ENCODE peak calls at places on chromosomes 16 and 17, in nine cellular contexts. C is GM23248, D is OCI-LY7, H is GM23338, M is HCT116, Z is neural progenitor cell, T is PC-3, R is hepatocyte, X is SK-N-SH. K is an unnamed sample.

GRCh38 chr17:80034977-80035686 is 540 bp downstream of the TBC1D16 start:
- DNase-seq in H (peak), M (no peak), C (peak), X (no peak), T (peak), Z (peak), D (no peak), R (peak), K (no peak)

GRCh38 chr16:23572394-23572793 is 14.9 kb downstream of the UBFD1 start:
- DNase-seq in D (no peak), H (no peak), Z (no peak), X (no peak), T (no peak), C (no peak), R (no peak), M (no peak), K (no peak)

GRCh38 chr16:1152651-1153259 is at the start of gene CACNA1H:
- DNase-seq in Z (peak), M (no peak), H (peak), C (peak), D (no peak), R (peak), T (no peak), X (peak), K (no peak)

GRCh38 chr17:57109393-57110151 is 24.5 kb downstream of the AKAP1 start:
- DNase-seq in D (no peak), C (no peak), R (no peak), M (no peak), X (no peak), T (no peak), H (peak), Z (peak), K (no peak)

GRCh38 chr16:72961863-72962262 is 86.1 kb downstream of the ZFHX3 start:
- DNase-seq in M (no peak), C (no peak), H (peak), X (no peak), D (no peak), R (no peak), Z (no peak), T (no peak), K (no peak)

GRCh38 chr16:19507882-19508281 is 14.0 kb downstream of the GDE1 start:
- DNase-seq in R (no peak), C (no peak), H (no peak), M (no peak), Z (no peak), D (no peak), T (peak), X (no peak), K (no peak)

GRCh38 chr17:65628637-65629036 is 67.2 kb upstream of the AXIN2 start:
- DNase-seq in H (no peak), M (no peak), R (no peak), Z (no peak), X (no peak), T (no peak), C (no peak), D (no peak), K (no peak)

GRCh38 chr17:29369831-29370735 is 20.1 kb upstream of the TAOK1 start:
- DNase-seq in X (peak), Z (peak), H (peak), D (peak), C (peak), T (peak), M (peak), R (peak), K (peak)

GRCh38 chr17:27633312-27634025 is 2.5 kb downstream of the LGALS9 start:
- DNase-seq in D (no peak), Z (no peak), R (no peak), X (no peak), T (no peak), C (no peak), H (no peak), M (no peak), K (no peak)

GRCh38 chr16:67000384-67001158 is 12.2 kb downstream of the CES4A start:
- DNase-seq in T (peak), H (peak), C (peak), Z (peak), D (peak), X (peak), R (peak), M (no peak), K (no peak)

GRCh38 chr17:78901806-78902205 is 1.2 kb downstream of the CEP295NL start:
- DNase-seq in D (no peak), Z (no peak), T (no peak), C (no peak), R (no peak), H (no peak), X (no peak), M (no peak), K (no peak)

GRCh38 chr17:78904371-78904770 is 1.4 kb upstream of the CEP295NL start:
- DNase-seq in H (no peak), Z (no peak), M (no peak), R (no peak), D (no peak), C (no peak), T (no peak), X (no peak), K (no peak)

GRCh38 chr17:78905111-78905510 is 2.1 kb upstream of the CEP295NL start:
- DNase-seq in X (no peak), R (no peak), Z (no peak), H (no peak), C (no peak), M (no peak), D (no peak), T (no peak), K (no peak)

GRCh38 chr17:78900816-78901215 is 2.2 kb downstream of the CEP295NL start:
- DNase-seq in R (no peak), H (no peak), Z (no peak), T (no peak), X (no peak), D (no peak), M (no peak), C (no peak), K (no peak)

DNA sequence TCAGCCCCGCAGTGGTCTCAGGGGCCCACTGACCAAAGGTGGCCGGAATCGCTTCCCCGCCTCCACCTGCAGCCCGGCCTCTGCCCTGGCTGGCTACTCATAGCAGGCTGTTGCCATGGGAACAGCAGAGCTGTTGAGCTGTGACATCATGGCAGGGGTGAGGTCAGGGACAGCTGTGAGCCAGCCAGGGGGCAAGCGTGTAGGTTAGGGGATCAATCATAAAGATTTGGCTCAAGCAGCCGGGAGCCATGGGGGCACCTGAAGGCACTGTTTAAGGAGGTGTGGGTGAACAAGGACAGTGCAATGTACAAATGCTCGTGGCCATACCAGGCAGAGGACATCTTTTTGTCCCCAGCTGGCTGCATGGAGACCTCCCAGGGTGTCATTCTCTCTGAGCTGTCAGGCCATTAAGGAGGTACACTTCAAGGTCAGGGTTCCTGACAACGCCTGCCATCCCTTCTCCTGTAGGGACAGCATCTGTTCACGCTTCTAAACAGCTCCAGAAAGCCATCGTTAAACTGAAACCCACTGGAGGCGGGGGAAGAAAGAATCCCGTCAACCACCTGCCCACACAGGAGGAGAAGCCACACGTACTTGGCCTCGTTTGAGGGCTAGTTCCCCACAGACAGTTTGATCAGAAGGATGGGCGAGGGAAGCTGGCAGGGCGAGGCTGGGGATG is at the start of gene CEP295NL:
- DNase-seq in Z (peak), H (peak), M (no peak), T (no peak), D (no peak), R (peak), C (peak), X (peak), K (no peak)
- TF ChIP-seq EZH2phosphoT487 in Z (no peak), H (no peak), M (no peak), T (no peak), D (no peak), R (no peak), C (no peak), X (no peak), K (no peak)

GRCh38 chr16:78579020-78579419 is 479.6 kb downstream of the WWOX start:
- DNase-seq in R (no peak), M (no peak), D (no peak), H (no peak), T (no peak), C (no peak), Z (no peak), X (no peak), K (no peak)

GRCh38 chr16:78589331-78589730 is 489.9 kb downstream of the WWOX start:
- DNase-seq in C (no peak), R (no peak), X (no peak), M (no peak), T (no peak), H (no peak), D (no peak), Z (no peak), K (no peak)

GRCh38 chr16:78584991-78585390 is 485.5 kb downstream of the WWOX start:
- DNase-seq in R (no peak), D (no peak), H (no peak), Z (no peak), T (no peak), M (no peak), X (no peak), C (no peak), K (no peak)

GRCh38 chr16:78584213-78584860 is 484.9 kb downstream of the WWOX start:
- DNase-seq in C (no peak), T (no peak), Z (no peak), D (no peak), X (no peak), M (no peak), R (no peak), H (no peak), K (no peak)
- TF ChIP-seq EZH2phosphoT487 in C (no peak), T (no peak), Z (no peak), D (no peak), X (no peak), M (no peak), R (no peak), H (no peak), K (no peak)

GRCh38 chr17:74407384-74407783 is 24.5 kb upstream of the GPRC5C start:
- DNase-seq in C (no peak), T (no peak), Z (no peak), D (no peak), X (no peak), R (no peak), M (no peak), H (no peak), K (no peak)

GRCh38 chr17:74404802-74405201 is 27.1 kb upstream of the GPRC5C start:
- DNase-seq in H (no peak), M (no peak), D (no peak), R (no peak), C (no peak), Z (no peak), T (peak), X (no peak), K (no peak)

GRCh38 chr17:74410001-74410443 is 21.9 kb upstream of the GPRC5C start:
- DNase-seq in H (no peak), Z (no peak), C (no peak), R (no peak), D (peak), T (no peak), X (no peak), M (no peak), K (no peak)

GRCh38 chr17:74408830-74409229 is 23.1 kb upstream of the GPRC5C start:
- DNase-seq in X (no peak), D (no peak), M (no peak), C (no peak), T (no peak), R (no peak), Z (no peak), H (no peak), K (no peak)

GRCh38 chr17:74408262-74408661 is 23.6 kb upstream of the GPRC5C start:
- DNase-seq in C (peak), H (no peak), T (peak), D (peak), R (peak), Z (no peak), X (no peak), M (no peak), K (no peak)
- TF ChIP-seq EZH2phosphoT487 in C (no peak), H (no peak), T (no peak), D (no peak), R (no peak), Z (no peak), X (no peak), M (no peak), K (no peak)

GRCh38 chr17:77420476-77420803 is 279.7 kb downstream of the SEC14L1 start:
- DNase-seq in X (peak), C (no peak), D (no peak), T (no peak), M (no peak), R (no peak), H (no peak), Z (no peak), K (no peak)

GRCh38 chr17:77420804-77421634 is 280.2 kb downstream of the SEC14L1 start:
- DNase-seq in T (no peak), M (no peak), Z (peak), H (peak), X (peak), D (peak), R (peak), C (peak), K (no peak)

GRCh38 chr17:77421635-77421982 is 280.8 kb downstream of the SEC14L1 start:
- DNase-seq in X (no peak), M (no peak), R (no peak), Z (no peak), H (no peak), C (no peak), T (no peak), D (no peak), K (no peak)

GRCh38 chr17:77423589-77424451 is 283.1 kb downstream of the SEC14L1 start:
- DNase-seq in R (peak), H (no peak), M (no peak), T (peak), D (no peak), Z (no peak), C (peak), X (peak), K (no peak)

GRCh38 chr17:77422104-77422782 is 281.5 kb downstream of the SEC14L1 start:
- DNase-seq in M (no peak), R (no peak), H (no peak), C (no peak), D (no peak), X (no peak), T (peak), Z (no peak), K (no peak)
- TF ChIP-seq EZH2phosphoT487 in M (no peak), R (no peak), H (no peak), C (no peak), D (no peak), X (no peak), T (no peak), Z (no peak), K (no peak)

GRCh38 chr17:81514485-81514734 is 1.8 kb upstream of the ACTG1 start:
- DNase-seq in Z (no peak), H (no peak), X (no peak), T (no peak), D (no peak), R (no peak), M (no peak), C (no peak), K (no peak)

GRCh38 chr17:81513669-81514484 is 1.3 kb upstream of the ACTG1 start:
- DNase-seq in Z (peak), T (peak), C (peak), H (peak), M (no peak), R (peak), X (no peak), D (peak), K (peak)

GRCh38 chr17:81515530-81516041 is 3.0 kb upstream of the ACTG1 start:
- DNase-seq in D (no peak), Z (no peak), H (no peak), T (no peak), C (no peak), M (no peak), R (no peak), X (peak), K (peak)

GRCh38 chr17:81516439-81516838 is 3.8 kb upstream of the ACTG1 start:
- DNase-seq in M (no peak), T (no peak), D (no peak), R (no peak), X (no peak), Z (no peak), H (no peak), C (no peak), K (peak)

DNA sequence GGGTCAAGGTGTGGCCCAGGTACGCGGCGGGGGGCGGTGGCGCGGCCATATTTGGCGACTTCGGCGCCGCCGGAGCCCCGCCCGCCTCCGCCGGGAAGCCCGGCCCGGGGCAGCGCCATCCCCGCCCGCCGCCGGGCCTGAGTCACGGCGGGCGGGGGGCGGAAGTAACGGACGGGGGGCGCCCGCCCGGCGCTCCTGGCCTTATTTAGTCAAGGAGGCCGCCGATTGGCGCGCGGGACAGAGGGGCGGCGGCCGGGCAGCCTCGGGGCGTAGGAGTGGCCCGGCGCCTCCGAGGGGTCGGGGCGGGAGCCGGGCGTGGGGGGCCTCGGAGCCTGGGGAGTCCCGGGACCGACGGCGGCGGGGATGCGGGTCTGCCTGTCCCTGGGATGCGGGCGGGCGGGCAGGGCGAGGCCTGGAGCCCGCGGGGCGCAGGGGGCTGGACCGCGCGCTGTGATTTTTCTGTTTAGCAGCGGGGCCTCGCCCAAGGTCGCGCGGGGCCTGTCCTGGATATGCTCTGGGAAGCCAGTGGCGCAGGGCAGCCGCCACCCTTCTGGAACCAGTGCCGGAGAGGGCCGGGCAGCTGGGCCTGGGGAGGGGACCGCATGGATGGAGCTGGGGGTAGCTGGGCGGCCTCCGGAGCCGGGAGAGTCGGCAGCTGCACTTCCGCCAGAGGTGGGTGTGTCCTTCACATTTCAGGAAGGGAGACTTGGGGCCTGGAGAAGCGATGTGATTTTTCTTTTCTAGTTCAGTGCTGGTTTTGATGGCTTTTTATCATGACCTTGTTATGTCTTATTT is 2.3 kb upstream of the ACTG1 start:
- DNase-seq in H (peak), X (peak), Z (peak), C (peak), R (peak), D (peak), M (peak), T (peak), K (peak)
- TF ChIP-seq EZH2phosphoT487 in H (no peak), X (no peak), Z (no peak), C (no peak), R (no peak), D (no peak), M (no peak), T (no peak), K (no peak)

DNA sequence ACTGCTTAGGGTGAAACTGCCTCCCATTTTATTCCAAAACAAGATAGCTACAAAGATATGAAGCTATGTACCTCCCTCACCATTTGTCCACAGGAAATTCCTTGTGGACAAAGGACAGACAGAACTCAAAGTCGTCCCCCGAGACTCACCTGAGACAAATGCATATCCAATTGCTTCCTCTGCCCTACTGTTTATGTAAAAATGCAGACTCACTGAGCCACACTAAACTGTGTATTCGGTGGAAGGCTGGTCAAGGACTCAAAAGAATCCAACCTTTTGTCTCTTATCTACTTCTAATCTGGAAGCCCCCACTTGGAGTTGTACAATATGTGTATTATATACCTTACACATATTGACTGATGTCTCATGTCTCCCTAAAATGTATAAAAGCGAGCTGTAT is 288.0 kb upstream of the ERCC4 start:
- DNase-seq in X (no peak), H (no peak), M (no peak), Z (no peak), D (no peak), R (no peak), C (no peak), T (no peak), K (no peak)
- TF ChIP-seq EZH2phosphoT487 in X (no peak), H (no peak), M (no peak), Z (no peak), D (no peak), R (no peak), C (no peak), T (no peak), K (no peak)

DNA sequence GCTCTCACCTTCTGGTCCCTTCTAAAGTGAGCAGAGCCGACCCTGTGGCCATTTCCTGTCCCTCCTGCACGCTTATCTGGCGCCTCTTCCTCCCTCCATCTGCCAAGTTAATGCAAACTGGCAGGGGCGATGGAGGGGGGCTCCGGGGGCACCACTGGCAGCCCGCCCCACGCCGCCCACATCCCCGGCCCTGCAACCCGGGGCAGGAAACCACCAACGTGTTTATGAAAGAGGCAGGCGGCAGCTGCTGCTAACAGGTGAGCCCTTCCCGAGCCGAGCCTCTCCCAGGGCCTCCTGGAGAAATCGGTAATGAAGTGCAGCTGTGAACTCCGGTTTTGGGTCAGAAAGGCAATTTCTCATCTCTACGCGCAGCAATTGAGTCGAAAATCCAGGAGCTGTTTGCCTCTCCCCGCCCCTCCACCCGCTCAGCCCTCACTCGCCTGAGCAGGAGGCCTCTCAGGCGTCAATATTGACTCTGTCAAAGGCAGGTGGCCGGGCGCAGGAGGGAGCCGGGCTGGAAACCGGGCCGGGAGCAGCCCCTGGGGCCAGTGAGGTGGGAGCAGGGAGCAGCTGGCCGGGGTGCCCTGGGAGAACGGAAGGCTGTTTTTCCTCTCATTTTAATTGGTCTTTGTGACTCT is 164.4 kb upstream of the GSE1 start:
- DNase-seq in X (peak), H (no peak), Z (no peak), T (no peak), R (peak), C (no peak), D (peak), M (no peak), K (peak)
- TF ChIP-seq EZH2phosphoT487 in X (no peak), H (no peak), Z (no peak), T (no peak), R (no peak), C (no peak), D (no peak), M (no peak), K (no peak)

GRCh38 chr17:74151551-74152315 is 51.7 kb upstream of the RPL38 start:
- DNase-seq in T (no peak), H (no peak), M (no peak), D (no peak), R (no peak), X (no peak), C (no peak), Z (no peak), K (no peak)

GRCh38 chr17:74150428-74151025 is 53.0 kb upstream of the RPL38 start:
- DNase-seq in T (no peak), Z (no peak), R (no peak), X (no peak), H (no peak), C (no peak), M (no peak), D (no peak), K (no peak)

GRCh38 chr17:74153456-74153810 is 50.0 kb upstream of the RPL38 start:
- DNase-seq in C (no peak), X (no peak), R (no peak), H (no peak), M (no peak), D (no peak), Z (no peak), T (no peak), K (no peak)

GRCh38 chr17:74153821-74154430 is 49.6 kb upstream of the RPL38 start:
- DNase-seq in R (no peak), H (no peak), Z (no peak), C (no peak), D (no peak), X (no peak), T (no peak), M (no peak), K (no peak)

GRCh38 chr17:74152591-74153455 is 50.7 kb upstream of the RPL38 start:
- DNase-seq in X (peak), Z (no peak), C (peak), M (no peak), R (peak), T (no peak), D (no peak), H (no peak), K (no peak)
- TF ChIP-seq EZH2phosphoT487 in X (no peak), Z (no peak), C (no peak), M (no peak), R (no peak), T (no peak), D (no peak), H (no peak), K (no peak)

K was measured in MM.1S.